ENCODE peak calls at places on chromosomes 1 and 21, in five cellular contexts. S, K, B, T and W are unnamed samples. For H3K27me3 and H3K9me3, the result is how much of the 10 kb centered on the place peaks cover.

GRCh38 chr1:235402457-235403200 is 35.4 kb downstream of the TBCE start:
- DNase-seq in S (no peak), K (no peak), B (no peak), T (no peak), W (no peak)

GRCh38 chr1:29728703-29729102 is 492.4 kb downstream of the PTPRU start:
- DNase-seq in S (no peak), K (no peak), B (no peak), T (no peak), W (no peak)

GRCh38 chr21:46361937-46362336 is 38.0 kb downstream of the PCNT start:
- DNase-seq in S (no peak), K (peak), B (no peak), T (no peak), W (no peak)

GRCh38 chr1:101820080-101820479 is 176.6 kb downstream of the OLFM3 start:
- DNase-seq in S (peak), K (no peak), B (no peak), T (no peak), W (no peak)

GRCh38 chr1:11598461-11598860 is 55.8 kb downstream of the FBXO2 start:
- DNase-seq in S (no peak), K (no peak), B (no peak), T (no peak), W (no peak)

GRCh38 chr1:248793592-248793991 is 32.1 kb downstream of the SH3BP5L start:
- DNase-seq in S (no peak), K (no peak), B (no peak), T (no peak), W (no peak)

GRCh38 chr1:35546614-35547013 is 10.6 kb downstream of the KIAA0319L start:
- DNase-seq in S (no peak), K (no peak), B (no peak), T (no peak), W (no peak)

GRCh38 chr21:43997766-43998742 is 14.1 kb upstream of the TRAPPC10 start:
- DNase-seq in S (no peak), K (no peak), B (no peak), T (no peak), W (no peak)

GRCh38 chr1:95407146-95407863 is 173.3 kb downstream of the RWDD3 start:
- DNase-seq in S (no peak), K (no peak), B (no peak), T (no peak), W (no peak)

GRCh38 chr21:15063081-15063820 is 1.5 kb downstream of the NRIP1 start:
- DNase-seq in S (no peak), K (no peak), B (no peak), T (peak), W (no peak)

GRCh38 chr1:19815801-19816736 is 986 bp upstream of the RNF186 start:
- DNase-seq in S (no peak), K (no peak), B (no peak), T (no peak), W (peak)

GRCh38 chr21:35236090-35236489 is 187.0 kb upstream of the RUNX1 start:
- DNase-seq in S (no peak), K (no peak), B (no peak), T (no peak), W (no peak)

GRCh38 chr1:87644033-87644432 is 315.4 kb downstream of the LMO4 start:
- DNase-seq in S (no peak), K (no peak), B (no peak), T (no peak), W (no peak)

GRCh38 chr1:16120940-16121410 is 34.9 kb downstream of the EPHA2 start:
- DNase-seq in S (no peak), K (no peak), B (no peak), T (no peak), W (no peak)

GRCh38 chr1:117616356-117616755 is 10.5 kb downstream of the TENT5C start:
- DNase-seq in S (no peak), K (no peak), B (no peak), T (no peak), W (no peak)

GRCh38 chr1:21506804-21507203 is 2.4 kb upstream of the ALPL start:
- DNase-seq in S (no peak), K (no peak), B (no peak), T (no peak), W (no peak)

GRCh38 chr1:37347104-37347503 is 127.3 kb upstream of the ZC3H12A start:
- DNase-seq in S (no peak), K (no peak), B (no peak), T (no peak), W (no peak)

GRCh38 chr1:218292515-218292914 is 7.4 kb downstream of the RRP15 start:
- DNase-seq in S (no peak), K (no peak), B (no peak), T (no peak), W (no peak)

GRCh38 chr1:21340230-21340564 is 49.9 kb upstream of the ECE1 start:
- DNase-seq in S (no peak), K (peak), B (no peak), T (no peak), W (peak)

GRCh38 chr1:36328713-36329112 is 5.3 kb upstream of the EVA1B start:
- DNase-seq in S (no peak), K (no peak), B (no peak), T (no peak), W (peak)

GRCh38 chr21:44378646-44379581 is 25.5 kb downstream of the TRPM2 start:
- DNase-seq in S (no peak), K (peak), B (no peak), T (no peak), W (peak)

GRCh38 chr1:210792703-210793102 is 341.2 kb downstream of the KCNH1 start:
- DNase-seq in S (no peak), K (no peak), B (no peak), T (no peak), W (no peak)

GRCh38 chr1:157097692-157098091 is 1.9 kb downstream of the ETV3L start:
- DNase-seq in S (no peak), K (no peak), B (no peak), T (no peak), W (no peak)

GRCh38 chr1:166947398-166948043 is 27.8 kb downstream of the ILDR2 start:
- DNase-seq in S (peak), K (peak), B (no peak), T (no peak), W (peak)

GRCh38 chr1:7752512-7753417 is 18.3 kb upstream of the VAMP3 start:
- DNase-seq in S (peak), K (no peak), B (peak), T (peak), W (no peak)

GRCh38 chr21:25885880-25886279 is 151.1 kb downstream of the GABPA start:
- DNase-seq in S (no peak), K (no peak), B (no peak), T (no peak), W (no peak)

GRCh38 chr21:25888711-25889110 is 153.9 kb downstream of the GABPA start:
- DNase-seq in S (no peak), K (no peak), B (no peak), T (no peak), W (no peak)

GRCh38 chr21:25885405-25885804 is 150.6 kb downstream of the GABPA start:
- DNase-seq in S (no peak), K (no peak), B (no peak), T (no peak), W (no peak)

GRCh38 chr21:25887646-25888321 is 153.0 kb downstream of the GABPA start:
- DNase-seq in S (no peak), K (no peak), B (no peak), T (no peak), W (no peak)

DNA sequence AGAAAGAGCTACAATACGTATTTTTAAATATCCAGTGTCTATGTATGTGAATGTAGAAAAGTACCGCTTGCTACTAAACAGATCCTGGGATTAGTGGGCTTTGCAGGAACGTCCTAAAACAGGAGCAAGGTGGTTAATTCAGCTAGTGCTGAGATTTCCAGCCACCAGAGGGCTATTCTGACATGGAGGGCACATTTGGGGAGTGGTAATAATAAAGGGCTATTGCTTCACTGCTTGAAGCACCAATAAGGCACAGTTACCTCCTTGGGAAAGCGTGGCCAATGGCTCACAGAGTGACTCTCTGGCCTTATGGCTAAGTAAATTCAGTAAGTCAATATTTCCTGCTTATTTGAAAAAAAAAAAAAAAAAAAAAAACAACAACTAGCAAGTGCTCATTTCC is 152.4 kb downstream of the GABPA start:
- DNase-seq in S (no peak), K (no peak), B (no peak), T (no peak), W (no peak)
- H3K27me3 ChIP-seq in S (under half), K (under half), B (under half), T (under half), W (under half)

GRCh38 chr1:222618001-222618879 is at the start of gene MIA3:
- DNase-seq in S (peak), K (peak), B (peak), T (peak), W (peak)
- H3K27ac ChIP-seq in S (peak), K (peak), B (peak), T (peak), W (peak)

GRCh38 chr21:10640446-10640845 is 119.1 kb downstream of the TPTE start:
- DNase-seq in S (no peak), K (no peak), B (no peak), T (no peak), W (no peak)
- H3K9me3 ChIP-seq in S (under half), K (under half), B (under half), T (under half), W (under half)

DNA sequence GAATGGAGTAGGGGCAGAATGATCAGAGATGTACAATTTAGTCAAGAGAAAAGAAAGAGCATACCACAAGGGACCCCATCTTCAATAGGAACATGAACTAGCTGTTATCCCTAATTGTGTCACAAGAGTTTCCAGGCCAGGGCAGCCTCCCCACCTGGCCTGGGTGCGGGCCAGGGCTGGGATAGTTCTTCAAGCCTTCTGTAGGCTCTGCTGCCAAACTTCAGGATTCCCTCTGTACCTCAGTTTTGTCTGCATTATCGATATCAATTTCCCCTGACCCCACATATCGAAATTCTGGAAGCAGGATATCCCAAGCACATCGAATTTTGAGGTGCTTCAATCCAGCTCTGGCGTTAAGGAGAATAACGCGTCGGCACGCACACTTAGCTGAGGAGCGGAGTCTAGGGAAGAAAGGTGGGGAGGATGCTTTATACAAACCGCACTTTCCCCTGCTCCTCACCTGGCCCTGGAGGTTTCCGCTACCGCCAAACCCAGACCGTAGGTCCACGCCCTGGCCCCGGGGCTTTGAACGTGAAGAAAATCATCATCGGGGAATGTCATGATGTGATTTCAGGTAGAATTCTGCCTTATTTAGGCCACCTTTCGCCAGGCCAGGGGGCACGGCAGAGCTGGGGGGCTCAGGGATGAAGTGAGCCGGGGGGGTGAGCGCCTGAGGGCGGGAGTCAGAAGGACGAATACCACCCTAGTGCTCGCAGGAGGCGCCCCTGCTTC is 7.4 kb downstream of the HLX start:
- DNase-seq in S (no peak), K (no peak), B (no peak), T (no peak), W (no peak)
- H3K27me3 ChIP-seq in S (half or more), K (under half), B (half or more), T (under half), W (under half)

GRCh38 chr1:9873385-9873784 is 36.7 kb downstream of the CTNNBIP1 start:
- DNase-seq in S (no peak), K (peak), B (no peak), T (no peak), W (no peak)

GRCh38 chr1:9874959-9875635 is 35.0 kb downstream of the CTNNBIP1 start:
- DNase-seq in S (peak), K (peak), B (peak), T (peak), W (peak)

GRCh38 chr1:9874412-9874811 is 35.7 kb downstream of the CTNNBIP1 start:
- DNase-seq in S (no peak), K (peak), B (no peak), T (no peak), W (no peak)

GRCh38 chr1:9873992-9874391 is 36.1 kb downstream of the CTNNBIP1 start:
- DNase-seq in S (no peak), K (peak), B (no peak), T (no peak), W (no peak)

GRCh38 chr1:9875636-9876000 is 34.5 kb downstream of the CTNNBIP1 start:
- DNase-seq in S (no peak), K (no peak), B (no peak), T (no peak), W (no peak)
- H3K27ac ChIP-seq in S (peak), K (no peak), B (no peak), T (no peak), W (no peak)

GRCh38 chr1:4685466-4685865 is 31.1 kb downstream of the AJAP1 start:
- DNase-seq in S (no peak), K (no peak), B (no peak), T (no peak), W (no peak)

GRCh38 chr1:4689271-4689935 is 35.0 kb downstream of the AJAP1 start:
- DNase-seq in S (no peak), K (no peak), B (no peak), T (no peak), W (no peak)

GRCh38 chr1:4689941-4690635 is 35.7 kb downstream of the AJAP1 start:
- DNase-seq in S (no peak), K (no peak), B (no peak), T (no peak), W (no peak)

GRCh38 chr1:4684849-4685248 is 30.4 kb downstream of the AJAP1 start:
- DNase-seq in S (no peak), K (no peak), B (no peak), T (no peak), W (no peak)

GRCh38 chr1:4687943-4688342 is 33.5 kb downstream of the AJAP1 start:
- DNase-seq in S (no peak), K (no peak), B (no peak), T (no peak), W (no peak)
- H3K9me3 ChIP-seq in S (under half), K (under half), B (under half), T (under half), W (under half)

GRCh38 chr1:5621692-5622091 is 370.5 kb downstream of the NPHP4 start:
- DNase-seq in S (no peak), K (no peak), B (no peak), T (no peak), W (no peak)

GRCh38 chr1:5623399-5623798 is 368.8 kb downstream of the NPHP4 start:
- DNase-seq in S (no peak), K (peak), B (no peak), T (no peak), W (no peak)

GRCh38 chr1:5620418-5620817 is 371.8 kb downstream of the NPHP4 start:
- DNase-seq in S (no peak), K (no peak), B (no peak), T (no peak), W (no peak)

GRCh38 chr1:5620997-5621396 is 371.2 kb downstream of the NPHP4 start:
- DNase-seq in S (peak), K (no peak), B (no peak), T (no peak), W (no peak)

GRCh38 chr1:5622412-5622811 is 369.8 kb downstream of the NPHP4 start:
- DNase-seq in S (no peak), K (no peak), B (no peak), T (no peak), W (no peak)
- H3K27me3 ChIP-seq in S (under half), K (under half), B (under half), T (under half), W (under half)

GRCh38 chr1:220710333-220710732 is 20.2 kb downstream of the C1orf115 start:
- DNase-seq in S (no peak), K (no peak), B (no peak), T (no peak), W (no peak)
- H3K27ac ChIP-seq in S (no peak), K (no peak), B (no peak), T (no peak), W (no peak)